ENCODE peak calls at places on chromosome 3, in six cellular contexts. W, Z, L, O, Q and X are unnamed samples.

GRCh38 chr3:57791245-57791644 is 35.1 kb downstream of the SLMAP start:
- DNase-seq in O (no peak), W (no peak), Q (peak; percentile 22), L (no peak), Z (no peak), X (no peak)

GRCh38 chr3:13011369-13012227 is 61.6 kb downstream of the IQSEC1 start:
- DNase-seq in L (no peak), O (no peak), Z (no peak), W (no peak), Q (no peak), X (peak; percentile 90)

GRCh38 chr3:139794469-139795265 is 116.9 kb upstream of the NMNAT3 start:
- DNase-seq in W (no peak), Z (no peak), L (peak; percentile 30), O (no peak), Q (no peak), X (no peak)

GRCh38 chr3:183324083-183324482 is 71.0 kb downstream of the B3GNT5 start:
- DNase-seq in Q (no peak), L (no peak), Z (no peak), W (no peak), O (no peak), X (no peak)

GRCh38 chr3:194205675-194206133 is 69.8 kb downstream of the HES1 start:
- DNase-seq in L (no peak), W (no peak), Q (no peak), O (no peak), Z (peak; percentile 46), X (no peak)

GRCh38 chr3:17544632-17545031 is 197.8 kb downstream of the TBC1D5 start:
- DNase-seq in W (no peak), L (peak; percentile 7), Q (peak; percentile 1), Z (no peak), O (no peak), X (no peak)

GRCh38 chr3:134677196-134677986 is 26.6 kb upstream of the KY start:
- DNase-seq in L (no peak), Z (peak; percentile 31), O (no peak), W (no peak), Q (no peak), X (no peak)

GRCh38 chr3:126530171-126531050 is 6.5 kb downstream of the CHST13 start:
- DNase-seq in L (no peak), W (no peak), Z (no peak), O (no peak), Q (no peak), X (peak; percentile 87)

GRCh38 chr3:25453521-25454410 is 25.7 kb downstream of the RARB start:
- DNase-seq in L (no peak), Z (no peak), O (no peak), Q (peak; percentile 51), W (no peak), X (no peak)

GRCh38 chr3:38157562-38157961 is 7.8 kb upstream of the OXSR1 start:
- DNase-seq in Z (peak; percentile 77), O (no peak), Q (no peak), L (peak; percentile 45), W (no peak), X (no peak)

GRCh38 chr3:192772495-192772894 is 45.2 kb upstream of the FGF12 start:
- DNase-seq in O (peak; percentile 1), W (peak; percentile 4), Q (peak; percentile 18), Z (peak; percentile 60), L (peak; percentile 28), X (no peak)

GRCh38 chr3:185448107-185448506 is 50.7 kb downstream of the TMEM41A start:
- DNase-seq in Z (no peak), W (no peak), L (no peak), O (no peak), Q (no peak), X (no peak)

GRCh38 chr3:38646630-38647029 is 2.9 kb downstream of the SCN5A start:
- DNase-seq in L (no peak), Q (peak; percentile 34), O (no peak), Z (peak; percentile 57), W (no peak), X (peak; percentile 31)

GRCh38 chr3:4821975-4822374 is 157.3 kb upstream of the BHLHE40 start:
- DNase-seq in Q (no peak), O (no peak), L (no peak), Z (no peak), W (no peak), X (no peak)

GRCh38 chr3:79639855-79640254 is 127.9 kb downstream of the ROBO1 start:
- DNase-seq in Z (no peak), L (no peak), Q (no peak), O (no peak), W (no peak), X (no peak)